ENCODE peak calls at places on chromosomes 6 and 20, in ten cellular contexts. P, I, G, V, A, D, K, N, M and H are unnamed samples.

GRCh38 chr6:12060780-12061619 is 48.9 kb downstream of the HIVEP1 start:
- DNase-seq in P (peak; percentile 82), N (no peak), G (peak; percentile 86), D (peak; percentile 32), M (peak; percentile 84), I (no peak), K (peak; percentile 87), V (peak; percentile 42), A (no peak), H (peak; percentile 64)

GRCh38 chr6:43699564-43700186 is 12.1 kb upstream of the MRPS18A start:
- DNase-seq in N (peak; percentile 58), I (peak; percentile 83), M (no peak), A (no peak), G (no peak), P (peak; percentile 69), K (peak; percentile 77), D (peak; percentile 67), V (peak; percentile 78), H (peak; percentile 74)

GRCh38 chr6:21402368-21402767 is 191.2 kb upstream of the SOX4 start:
- DNase-seq in V (no peak), G (no peak), D (no peak), N (peak; percentile 67), A (no peak), P (no peak), M (no peak), I (no peak), K (peak; percentile 14), H (no peak)

GRCh38 chr6:170136541-170137175 is 154.2 kb downstream of the DLL1 start:
- DNase-seq in K (peak; percentile 23), M (peak; percentile 45), G (peak; percentile 78), A (no peak), N (no peak), V (no peak), P (no peak), D (no peak), I (no peak), H (no peak)

GRCh38 chr6:153001767-153002612 is 519 bp downstream of the MTRF1L start:
- DNase-seq in D (no peak), K (peak; percentile 69), V (peak; percentile 20), I (no peak), M (no peak), G (no peak), N (no peak), A (no peak), P (peak; percentile 10), H (no peak)

GRCh38 chr6:71040841-71041240 is 84.0 kb upstream of the B3GAT2 start:
- DNase-seq in M (no peak), D (no peak), P (no peak), A (no peak), I (no peak), G (no peak), V (no peak), K (no peak), N (no peak), H (no peak)

GRCh38 chr6:67352717-67353116 is 1282.4 kb upstream of the ADGRB3 start:
- DNase-seq in I (no peak), K (no peak), P (no peak), V (no peak), G (no peak), M (no peak), A (no peak), D (no peak), N (no peak), H (no peak)

GRCh38 chr6:129543981-129544380 is 166.0 kb downstream of the ARHGAP18 start:
- DNase-seq in K (no peak), A (no peak), N (peak; percentile 32), D (no peak), V (no peak), I (no peak), M (no peak), P (no peak), G (no peak), H (no peak)

GRCh38 chr20:25705830-25706351 is 9.2 kb upstream of the ZNF337 start:
- DNase-seq in V (no peak), M (no peak), P (no peak), D (no peak), A (no peak), K (no peak), G (no peak), N (no peak), I (no peak), H (no peak)

GRCh38 chr20:25203891-25204320 is 8.4 kb downstream of the ENTPD6 start:
- DNase-seq in V (no peak), I (no peak), G (no peak), P (no peak), M (no peak), N (no peak), K (no peak), A (no peak), D (no peak), H (no peak)

GRCh38 chr6:48476257-48476656 is 365.3 kb upstream of the PTCHD4 start:
- DNase-seq in K (peak; percentile 72), I (no peak), D (no peak), P (no peak), A (no peak), V (no peak), M (no peak), G (no peak), N (peak; percentile 24), H (no peak)
- TF ChIP-seq CTCF in K (peak; percentile 84), I (no peak), D (no peak), P (no peak), A (no peak), V (no peak), M (no peak), G (no peak), N (peak; percentile 26), H (no peak)

DNA sequence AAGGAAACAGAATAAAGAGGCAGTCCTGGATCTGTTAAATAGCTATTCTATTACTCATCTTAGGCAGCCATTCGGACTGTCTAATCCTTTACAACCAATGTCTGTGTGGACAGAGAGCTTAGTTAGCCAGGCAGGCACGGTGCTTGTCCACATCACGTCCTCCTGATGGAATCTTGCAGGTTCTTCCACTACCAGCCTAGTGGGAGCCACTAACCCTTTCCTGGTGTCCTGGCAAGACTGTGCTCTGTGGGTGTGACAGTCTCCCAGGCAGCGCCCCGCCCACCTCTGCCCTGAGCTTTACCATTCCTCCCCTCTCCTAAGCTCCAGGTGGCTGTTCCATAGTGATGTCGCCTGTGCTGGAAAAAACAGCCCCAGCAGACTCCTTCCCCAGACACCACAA is 78.3 kb upstream of the CLDN20 start:
- DNase-seq in V (peak; percentile 67), I (no peak), D (peak; percentile 74), P (peak; percentile 52), A (no peak), G (no peak), K (peak; percentile 89), M (no peak), N (no peak), H (peak; percentile 54)
- TF ChIP-seq CTCF in V (no peak), I (no peak), D (no peak), P (no peak), A (no peak), G (no peak), K (no peak), M (no peak), N (no peak), H (no peak)

GRCh38 chr6:35755525-35755924 is 18.7 kb downstream of the ARMC12 start:
- DNase-seq in P (no peak), I (no peak), A (no peak), N (no peak), K (no peak), G (no peak), D (no peak), V (no peak), M (no peak), H (no peak)

GRCh38 chr6:35751594-35751993 is 14.8 kb downstream of the ARMC12 start:
- DNase-seq in N (no peak), M (no peak), P (no peak), K (no peak), D (no peak), I (no peak), V (no peak), G (no peak), A (no peak), H (no peak)

GRCh38 chr6:35757461-35758123 is 18.8 kb upstream of the CLPSL2 start:
- DNase-seq in P (no peak), G (no peak), M (no peak), V (no peak), D (no peak), K (peak; percentile 86), A (no peak), I (no peak), N (peak; percentile 38), H (no peak)

GRCh38 chr6:35752330-35752729 is 15.5 kb downstream of the ARMC12 start:
- DNase-seq in N (no peak), P (no peak), D (no peak), M (no peak), A (no peak), K (no peak), V (no peak), G (no peak), I (no peak), H (no peak)

DNA sequence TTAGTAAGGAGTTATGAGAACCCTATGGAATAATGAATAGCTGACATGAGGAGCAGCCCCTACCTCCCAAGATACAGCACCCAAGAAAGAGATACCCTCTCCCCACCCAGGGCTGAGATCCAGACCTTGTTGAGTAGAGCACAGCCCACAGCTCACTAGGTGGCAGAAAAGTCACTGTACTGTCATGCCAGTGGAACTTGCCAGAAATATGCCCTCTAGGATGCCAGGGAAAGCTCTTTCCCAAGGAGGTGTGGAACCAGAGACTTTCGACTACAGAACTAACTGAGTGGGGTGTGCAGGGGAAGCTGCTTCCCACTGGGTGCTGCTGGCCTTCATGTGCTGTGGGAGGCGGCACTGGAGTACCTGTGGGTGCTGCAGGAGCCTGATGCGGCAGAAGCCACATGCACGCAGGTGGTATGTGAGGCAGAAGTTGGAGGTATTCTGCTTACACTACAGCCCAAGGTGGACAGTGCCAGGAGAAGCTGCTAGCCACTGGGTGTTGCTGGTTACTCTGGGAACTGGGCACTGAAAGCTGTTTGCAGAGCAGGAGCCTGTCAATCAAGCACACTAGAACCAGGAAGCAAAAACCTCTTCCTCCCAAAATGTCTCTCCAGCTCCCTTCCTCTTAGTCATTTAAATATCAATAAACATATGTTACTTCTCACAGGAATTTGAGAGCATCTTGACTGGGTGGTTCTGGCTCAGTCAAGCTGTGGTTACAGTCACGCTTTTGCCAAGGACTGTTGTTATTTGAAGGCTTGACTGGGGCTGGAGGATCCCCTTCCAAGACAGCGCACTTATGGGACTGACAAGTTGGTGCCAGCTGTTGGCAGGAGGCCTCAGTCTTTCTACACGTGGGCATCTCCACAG is 17.9 kb downstream of the ARMC12 start:
- DNase-seq in N (peak; percentile 13), P (no peak), M (no peak), D (no peak), K (no peak), I (peak; percentile 54), A (no peak), V (no peak), G (no peak), H (no peak)
- TF ChIP-seq CTCF in N (no peak), P (no peak), M (no peak), D (no peak), K (no peak), I (no peak), A (no peak), V (no peak), G (no peak), H (no peak)

GRCh38 chr6:83514877-83515466 is 2.6 kb downstream of the PRSS35 start:
- DNase-seq in A (no peak), V (peak; percentile 42), P (no peak), K (peak; percentile 69), N (peak; percentile 84), G (no peak), M (no peak), I (peak; percentile 23), D (peak; percentile 38), H (no peak)

GRCh38 chr6:83517500-83517899 is 5.2 kb downstream of the PRSS35 start:
- DNase-seq in K (peak; percentile 58), M (no peak), D (no peak), P (no peak), I (no peak), A (no peak), N (no peak), V (no peak), G (no peak), H (no peak)

GRCh38 chr6:83518946-83519489 is 6.7 kb downstream of the PRSS35 start:
- DNase-seq in P (no peak), G (no peak), A (no peak), K (no peak), N (peak; percentile 49), M (no peak), I (no peak), V (no peak), D (no peak), H (no peak)
- TF ChIP-seq CTCF in P (no peak), G (no peak), A (no peak), K (peak; percentile 55), N (peak; percentile 58), M (peak; percentile 18), I (no peak), V (no peak), D (no peak), H (no peak)